ENCODE peak calls at places on chromosome 2, in nine cellular contexts. D, G, S, M, L, W, F, O and Z are unnamed samples.

GRCh38 chr2:45205480-45205879 is 196.2 kb upstream of the SIX2 start:
- DNase-seq in M (no peak), G (no peak), F (no peak), O (no peak), W (no peak), S (no peak), L (no peak), D (peak), Z (no peak)

GRCh38 chr2:96203130-96204028 is 5.2 kb downstream of the STARD7 start:
- DNase-seq in M (no peak), L (no peak), W (no peak), F (no peak), S (no peak), G (no peak), O (no peak), D (peak), Z (no peak)

GRCh38 chr2:168060956-168061750 is 186.2 kb downstream of the STK39 start:
- DNase-seq in L (no peak), O (no peak), G (peak), D (no peak), M (peak), F (no peak), S (no peak), W (no peak), Z (peak)

GRCh38 chr2:101770672-101771071 is 73.2 kb downstream of the MAP4K4 start:
- DNase-seq in M (no peak), D (no peak), O (peak), L (no peak), F (no peak), G (no peak), W (no peak), S (no peak), Z (peak)

GRCh38 chr2:164964744-164965143 is 9.4 kb upstream of the SLC38A11 start:
- DNase-seq in S (no peak), D (no peak), W (no peak), O (no peak), F (no peak), M (no peak), L (no peak), G (no peak), Z (no peak)

GRCh38 chr2:231336236-231336635 is 59.3 kb upstream of the B3GNT7 start:
- DNase-seq in G (no peak), D (no peak), F (no peak), M (no peak), S (no peak), L (no peak), O (no peak), W (no peak), Z (no peak)

GRCh38 chr2:1402064-1402463 is 11.2 kb upstream of the TPO start:
- DNase-seq in S (no peak), L (no peak), O (no peak), G (no peak), M (no peak), D (no peak), W (no peak), F (no peak), Z (no peak)

GRCh38 chr2:230921806-230922595 is 3.0 kb downstream of the GPR55 start:
- DNase-seq in M (no peak), G (no peak), L (no peak), W (no peak), D (no peak), F (no peak), O (no peak), S (no peak), Z (no peak)

GRCh38 chr2:177263451-177264208 is 897 bp downstream of the NFE2L2 start:
- DNase-seq in D (peak), F (peak), O (peak), L (peak), W (peak), M (peak), G (peak), S (peak), Z (peak)

GRCh38 chr2:159157361-159158045 is 129.0 kb downstream of the WDSUB1 start:
- DNase-seq in D (no peak), O (no peak), M (no peak), G (no peak), W (no peak), F (no peak), L (no peak), S (no peak), Z (no peak)

GRCh38 chr2:109172556-109173105 is 43.6 kb downstream of the SH3RF3 start:
- DNase-seq in G (no peak), S (no peak), D (no peak), L (no peak), M (no peak), F (no peak), O (no peak), W (no peak), Z (no peak)

GRCh38 chr2:189437931-189438330 is 3.3 kb upstream of the WDR75 start:
- DNase-seq in S (no peak), M (no peak), W (no peak), F (no peak), G (no peak), L (no peak), O (no peak), D (no peak), Z (no peak)

GRCh38 chr2:145874466-145874865 is 1354.5 kb upstream of the ZEB2 start:
- DNase-seq in G (no peak), S (no peak), M (peak), O (no peak), L (peak), D (no peak), W (no peak), F (peak), Z (peak)

GRCh38 chr2:225031599-225031998 is 10.7 kb downstream of the DOCK10 start:
- DNase-seq in W (no peak), L (no peak), D (no peak), G (no peak), S (no peak), F (no peak), M (no peak), O (no peak), Z (no peak)

GRCh38 chr2:120884406-120885290 is 149.0 kb downstream of the GLI2 start:
- DNase-seq in D (no peak), M (no peak), W (no peak), O (no peak), F (no peak), G (no peak), L (no peak), S (no peak), Z (no peak)

GRCh38 chr2:222318712-222319575 is 20.1 kb upstream of the PAX3 start:
- DNase-seq in L (peak), O (no peak), W (peak), M (no peak), F (no peak), G (no peak), S (peak), D (no peak), Z (no peak)

GRCh38 chr2:234679151-234679765 is 182.4 kb upstream of the ARL4C start:
- DNase-seq in F (no peak), W (no peak), L (no peak), G (no peak), M (no peak), S (no peak), O (no peak), D (no peak), Z (no peak)

GRCh38 chr2:145905371-145905770 is 1385.5 kb upstream of the ZEB2 start:
- DNase-seq in L (no peak), W (no peak), F (no peak), M (no peak), S (no peak), G (no peak), D (no peak), O (no peak), Z (no peak)

GRCh38 chr2:234805826-234806225 is 146.0 kb upstream of the SH3BP4 start:
- DNase-seq in S (no peak), F (peak), G (no peak), L (no peak), W (no peak), M (no peak), D (no peak), O (no peak), Z (no peak)

GRCh38 chr2:11709293-11709692 is 37.1 kb upstream of the LPIN1 start:
- DNase-seq in G (no peak), M (no peak), O (no peak), W (no peak), D (no peak), S (no peak), L (no peak), F (no peak), Z (no peak)

GRCh38 chr2:151906633-151906998 is 78.4 kb upstream of the ARL5A start:
- DNase-seq in O (no peak), D (no peak), F (no peak), W (no peak), L (no peak), S (no peak), G (no peak), M (no peak), Z (no peak)

GRCh38 chr2:170307052-170307451 is 129.1 kb downstream of the MYO3B start:
- DNase-seq in D (no peak), O (no peak), M (no peak), G (no peak), W (no peak), F (no peak), L (no peak), S (no peak), Z (no peak)

GRCh38 chr2:217479626-217480025 is 523.2 kb downstream of the TNS1 start:
- DNase-seq in G (no peak), F (no peak), S (no peak), W (no peak), D (no peak), M (no peak), O (no peak), L (no peak), Z (no peak)

GRCh38 chr2:223635080-223635479 is 32.9 kb upstream of the SCG2 start:
- DNase-seq in L (no peak), W (no peak), S (no peak), F (no peak), M (peak), O (no peak), G (no peak), D (no peak), Z (peak)

GRCh38 chr2:19632327-19633040 is 269.3 kb downstream of the TTC32 start:
- DNase-seq in S (no peak), D (no peak), W (peak), F (no peak), M (no peak), L (peak), O (no peak), G (no peak), Z (peak)

GRCh38 chr2:157061799-157062198 is 195.7 kb upstream of the GALNT5 start:
- DNase-seq in W (no peak), S (no peak), D (no peak), F (no peak), L (no peak), G (no peak), M (no peak), O (no peak), Z (no peak)

GRCh38 chr2:235605306-235605998 is 111.6 kb downstream of the AGAP1 start:
- DNase-seq in M (peak), S (peak), D (peak), L (peak), O (peak), F (peak), G (peak), W (peak), Z (peak)

GRCh38 chr2:64654993-64655666 is 1.4 kb upstream of the SERTAD2 start:
- DNase-seq in L (peak), S (no peak), G (no peak), D (no peak), F (no peak), O (no peak), W (no peak), M (peak), Z (peak)

GRCh38 chr2:143890799-143891198 is 629.1 kb downstream of the ZEB2 start:
- DNase-seq in S (no peak), W (no peak), G (no peak), F (no peak), D (no peak), O (peak), M (no peak), L (no peak), Z (no peak)

DNA sequence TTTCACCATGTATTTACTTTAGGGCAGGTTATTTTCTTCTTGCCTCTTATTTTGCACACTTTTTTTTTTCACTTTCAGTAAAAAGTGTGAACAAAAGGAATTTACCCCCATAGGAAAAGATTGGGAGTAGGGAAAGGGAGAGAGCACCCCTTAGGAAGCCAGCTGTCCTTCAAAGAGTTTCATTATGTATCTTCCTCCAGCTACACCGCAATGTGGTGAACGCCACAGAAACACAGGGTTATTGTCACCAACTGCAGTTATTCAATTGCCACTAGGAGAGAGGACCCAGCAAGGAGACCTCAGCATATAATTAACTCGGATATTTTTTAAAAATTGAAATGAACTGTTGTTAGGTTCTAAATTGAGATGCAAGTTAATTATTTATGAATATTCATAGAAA is 286.2 kb upstream of the VRK2 start:
- DNase-seq in W (no peak), F (no peak), O (no peak), S (no peak), G (no peak), L (no peak), M (no peak), D (no peak), Z (no peak)
- H3K4me3 ChIP-seq in W (no peak), F (no peak), O (no peak), S (no peak), G (no peak), L (no peak), M (no peak), D (no peak), Z (no peak)

DNA sequence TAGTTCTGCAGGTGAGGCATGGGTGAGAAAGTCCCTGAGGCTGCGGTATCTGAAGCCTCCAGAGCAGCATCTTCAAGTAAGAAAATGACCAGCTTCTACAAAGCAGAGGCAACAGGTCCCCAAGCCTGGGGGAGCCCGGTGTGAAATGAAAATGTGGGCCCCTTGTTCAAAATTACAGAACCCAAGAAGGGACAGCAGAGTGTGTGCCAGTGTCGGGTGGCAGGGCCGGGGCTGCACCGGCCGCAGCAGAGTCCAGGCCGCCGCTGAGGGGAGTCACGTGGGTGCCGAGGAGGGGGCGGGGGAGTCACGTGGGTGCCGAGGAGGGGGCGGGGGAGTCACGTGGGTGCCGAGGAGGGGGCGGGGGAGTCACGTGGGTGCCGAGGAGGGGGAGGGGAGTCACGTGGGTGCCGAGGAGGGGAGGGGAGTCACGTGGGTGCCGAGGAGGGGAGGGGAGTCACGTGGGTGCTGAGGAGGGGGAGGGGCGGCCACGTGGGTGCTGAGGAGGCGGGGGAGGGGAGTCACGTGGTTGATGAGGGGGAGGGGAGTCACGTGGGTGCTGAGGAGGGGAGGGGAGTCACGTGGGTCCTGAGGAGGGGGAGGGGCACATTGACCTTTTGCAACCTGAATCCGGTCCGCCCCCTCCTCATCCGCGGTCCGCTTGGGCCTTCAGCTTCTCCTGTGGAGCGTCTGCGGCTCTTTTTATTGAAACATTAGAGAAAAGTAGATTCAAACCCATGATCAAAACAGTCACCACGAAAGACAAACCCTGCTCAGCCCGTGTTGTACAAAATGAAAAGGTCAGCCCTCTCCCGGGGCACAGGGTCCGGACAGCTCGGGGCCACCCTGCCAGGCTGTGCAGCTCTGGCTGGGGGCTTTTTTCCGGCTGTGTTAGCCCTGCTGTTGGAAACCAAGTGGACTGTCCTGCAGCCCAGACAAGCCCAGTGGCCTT is 10.4 kb downstream of the COLEC11 start:
- DNase-seq in W (no peak), D (peak), S (no peak), M (no peak), O (no peak), F (no peak), L (peak), G (no peak), Z (peak)
- H3K4me3 ChIP-seq in W (no peak), D (no peak), S (no peak), M (no peak), O (no peak), F (no peak), L (peak), G (no peak), Z (no peak)

GRCh38 chr2:154455871-154456270 is 242.6 kb upstream of the KCNJ3 start:
- DNase-seq in W (no peak), O (no peak), G (no peak), F (no peak), L (no peak), S (no peak), D (no peak), M (peak), Z (peak)
- H3K4me3 ChIP-seq in W (peak), O (no peak), G (no peak), F (no peak), L (peak), S (no peak), D (no peak), M (peak), Z (peak)

GRCh38 chr2:202382684-202383083 is 6.6 kb downstream of the BMPR2 start:
- DNase-seq in O (peak), G (no peak), L (no peak), D (no peak), W (no peak), M (no peak), F (no peak), S (no peak), Z (no peak)

DNA sequence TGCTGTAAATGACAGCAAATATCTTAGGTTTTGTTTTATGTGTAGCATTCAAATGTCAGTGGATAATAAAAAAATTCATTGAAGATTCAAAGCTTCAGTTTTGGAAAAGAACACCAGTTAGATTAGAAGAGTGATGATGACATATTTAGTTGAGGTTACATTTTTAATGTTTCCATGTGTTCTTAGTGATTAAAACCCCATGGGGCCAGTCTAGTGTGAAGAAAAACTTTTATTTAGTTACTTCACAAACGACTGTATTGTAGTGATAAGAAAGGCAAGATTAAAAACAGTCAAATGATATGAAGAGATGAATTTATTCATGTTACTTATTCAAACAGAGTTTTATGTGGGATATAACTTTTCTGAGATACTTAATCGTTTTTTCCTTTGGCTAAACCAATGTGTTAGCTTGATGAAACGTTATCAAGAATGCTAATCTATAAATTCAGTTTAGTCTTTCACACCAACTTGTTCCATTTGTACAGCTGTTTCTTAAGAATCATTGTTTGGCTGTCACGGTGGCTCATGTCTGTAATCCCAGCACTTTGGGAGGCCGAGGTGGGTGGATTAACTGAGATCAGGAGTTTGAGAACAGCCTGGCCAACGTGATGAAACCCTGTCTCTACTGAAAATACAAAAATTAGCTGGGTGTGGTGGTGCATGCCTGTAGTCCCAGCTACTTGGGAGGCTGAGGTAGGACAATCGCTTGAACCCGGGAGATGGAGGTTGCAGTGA is 11.6 kb downstream of the BMPR2 start:
- DNase-seq in G (no peak), F (no peak), S (no peak), O (no peak), M (no peak), L (no peak), W (no peak), D (no peak), Z (peak)
- H3K4me3 ChIP-seq in G (no peak), F (no peak), S (no peak), O (no peak), M (no peak), L (no peak), W (no peak), D (no peak), Z (no peak)

DNA sequence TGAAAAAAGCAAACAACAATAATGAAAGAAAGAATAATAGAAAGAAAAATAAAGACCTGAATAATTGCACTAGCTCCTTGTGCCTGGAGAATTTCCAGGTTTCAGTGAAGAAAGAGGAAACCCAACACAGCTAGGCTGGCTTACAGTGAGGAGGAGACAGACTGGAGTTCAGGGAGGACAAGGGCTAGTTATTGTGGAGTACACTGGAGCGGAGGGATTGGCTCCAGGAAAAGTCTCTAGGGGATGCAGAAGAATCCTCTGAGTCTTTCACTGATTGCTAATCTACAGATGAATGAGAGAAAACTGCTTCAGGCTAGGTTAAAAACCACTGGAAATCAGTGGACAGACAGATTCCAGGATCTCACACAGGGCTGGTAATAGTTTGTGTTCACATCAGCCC is 163.6 kb upstream of the RBMS1 start:
- DNase-seq in W (no peak), F (no peak), L (no peak), G (no peak), S (no peak), D (no peak), O (peak), M (peak), Z (peak)
- H3K4me3 ChIP-seq in W (no peak), F (no peak), L (no peak), G (no peak), S (no peak), D (no peak), O (no peak), M (no peak), Z (no peak)

GRCh38 chr2:27265536-27265870 is 2.7 kb upstream of the SLC30A3 start:
- DNase-seq in L (no peak), F (no peak), S (no peak), D (no peak), M (no peak), G (no peak), W (no peak), O (no peak), Z (no peak)

GRCh38 chr2:27262379-27263286 is at the start of gene SLC30A3:
- DNase-seq in L (no peak), F (no peak), S (peak), W (peak), O (no peak), M (no peak), D (peak), G (no peak), Z (no peak)

GRCh38 chr2:27264753-27265535 is 2.1 kb upstream of the SLC30A3 start:
- DNase-seq in S (peak), O (peak), M (peak), W (peak), F (no peak), G (no peak), D (peak), L (peak), Z (no peak)

GRCh38 chr2:27263287-27264252 is 723 bp upstream of the SLC30A3 start:
- DNase-seq in G (no peak), D (no peak), S (no peak), M (no peak), L (no peak), W (no peak), F (no peak), O (peak), Z (no peak)

DNA sequence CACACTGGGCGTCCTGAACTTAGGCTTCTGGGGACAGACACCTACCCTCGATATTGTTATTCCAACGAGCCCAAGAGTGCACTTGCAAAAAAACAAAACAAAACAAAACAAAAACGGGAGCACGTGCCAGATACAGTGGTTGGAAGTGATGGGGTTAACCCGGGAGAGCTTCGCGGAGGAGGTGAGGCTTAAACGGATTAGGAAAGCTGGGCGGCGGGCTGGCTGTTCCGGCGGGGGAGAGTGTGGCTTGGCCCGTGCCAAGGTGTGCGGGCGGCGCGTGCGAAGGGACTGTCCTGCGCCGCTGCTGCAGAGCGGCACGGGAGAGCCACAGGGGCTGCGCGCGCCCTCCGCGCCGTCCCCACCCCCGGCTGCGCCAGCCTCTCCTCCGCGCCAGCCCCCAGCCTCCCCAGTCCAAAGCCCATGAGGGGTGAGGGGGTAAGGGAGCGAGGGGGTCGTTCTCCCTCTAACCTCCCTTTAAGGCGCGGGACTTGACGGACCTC is 1.5 kb upstream of the SLC30A3 start:
- DNase-seq in G (no peak), D (no peak), M (no peak), W (no peak), F (no peak), L (no peak), S (no peak), O (peak), Z (no peak)
- H3K4me3 ChIP-seq in G (peak), D (no peak), M (no peak), W (no peak), F (no peak), L (peak), S (peak), O (no peak), Z (no peak)